ENCODE peak calls at places on chromosomes 7 and 10, in nine cellular contexts. D is stromal cell of bone marrow; I is stimulated activated CD4-positive, alpha-beta T cell treated with anti-CD3 and anti-CD28 coated beads, Interleukin-2, amount 100 ng/mL, for 24 hours; F is fibroblast of pulmonary artery; Z is activated CD8-positive, alpha-beta memory T cell treated with anti-CD3 and anti-CD28 coated beads, Interleukin-2, amount 10 ng/mL, durations not matched to agents 7 days and 5 days; T is RPMI8226; S is cardiac muscle cell; B is stimulated activated naive B cell treated with anti-CD40 and anti-IgM and Interleukin-4, amounts not matched to agents 10 μg/mL and 1 μg/mL and 100 μg/mL, for 72 hours; Q is KBM-7. Y is an unnamed sample.

GRCh38 chr7:12314199-12314598 is 89.5 kb downstream of the VWDE start:
- DNase-seq in D (no peak), I (no peak), F (no peak), Z (no peak), T (no peak), S (no peak), B (no peak), Q (no peak), Y (no peak)

GRCh38 chr10:13684252-13684791 is 97.6 kb downstream of the PRPF18 start:
- DNase-seq in D (peak; percentile 40), I (no peak), F (peak; percentile 90), Z (no peak), T (no peak), S (peak; percentile 87), B (no peak), Q (no peak), Y (no peak)

GRCh38 chr10:27771231-27771630 is 25.6 kb upstream of the MKX start:
- DNase-seq in D (no peak), I (peak; percentile 20), F (no peak), Z (peak; percentile 71), T (no peak), S (no peak), B (no peak), Q (no peak), Y (no peak)

GRCh38 chr7:152761116-152761748 is 1.7 kb downstream of the ACTR3B start:
- DNase-seq in D (no peak), I (no peak), F (no peak), Z (no peak), T (no peak), S (no peak), B (no peak), Q (no peak), Y (no peak)

GRCh38 chr7:87325576-87326370 is 19.7 kb upstream of the CROT start:
- DNase-seq in D (no peak), I (no peak), F (no peak), Z (no peak), T (no peak), S (no peak), B (no peak), Q (no peak), Y (no peak)

GRCh38 chr7:157890921-157891401 is 554.2 kb downstream of the DNAJB6 start:
- DNase-seq in D (no peak), I (no peak), F (no peak), Z (no peak), T (no peak), S (no peak), B (no peak), Q (no peak), Y (no peak)

GRCh38 chr7:146740039-146740438 is 623.4 kb downstream of the CNTNAP2 start:
- DNase-seq in D (no peak), I (no peak), F (no peak), Z (no peak), T (no peak), S (no peak), B (no peak), Q (no peak), Y (no peak)

GRCh38 chr7:54796150-54796549 is 37.1 kb upstream of the SEC61G start:
- DNase-seq in D (peak; percentile 47), I (no peak), F (peak; percentile 21), Z (no peak), T (no peak), S (peak; percentile 55), B (no peak), Q (no peak), Y (no peak)

GRCh38 chr10:5856701-5857004 is 33.0 kb downstream of the ANKRD16 start:
- DNase-seq in D (no peak), I (no peak), F (no peak), Z (no peak), T (no peak), S (no peak), B (no peak), Q (no peak), Y (no peak)

GRCh38 chr7:130996841-130997231 is 262.8 kb upstream of the KLF14 start:
- DNase-seq in D (no peak), I (no peak), F (peak; percentile 42), Z (no peak), T (no peak), S (peak; percentile 42), B (no peak), Q (no peak), Y (peak; percentile 81)

GRCh38 chr10:103966671-103967432 is at the start of gene SLK:
- DNase-seq in D (peak; percentile 76), I (peak; percentile 84), F (peak; percentile 85), Z (peak; percentile 86), T (peak; percentile 84), S (peak; percentile 89), B (peak; percentile 81), Q (peak; percentile 85), Y (peak; percentile 70)

GRCh38 chr7:44547536-44548221 is 6.5 kb upstream of the NPC1L1 start:
- DNase-seq in D (no peak), I (no peak), F (peak; percentile 8), Z (no peak), T (no peak), S (peak; percentile 23), B (no peak), Q (no peak), Y (no peak)

GRCh38 chr7:99366646-99367045 is 7.9 kb upstream of the ARPC1B start:
- DNase-seq in D (no peak), I (no peak), F (no peak), Z (no peak), T (no peak), S (no peak), B (no peak), Q (no peak), Y (no peak)

GRCh38 chr10:100928039-100928438 is 15.3 kb downstream of the SLF2 start:
- DNase-seq in D (no peak), I (no peak), F (no peak), Z (no peak), T (no peak), S (no peak), B (no peak), Q (no peak), Y (no peak)

GRCh38 chr7:24743471-24743870 is 13.8 kb downstream of the GSDME start:
- DNase-seq in D (no peak), I (no peak), F (no peak), Z (no peak), T (no peak), S (no peak), B (no peak), Q (no peak), Y (no peak)

GRCh38 chr10:110544958-110545537 is 22.4 kb upstream of the SMC3 start:
- DNase-seq in D (no peak), I (no peak), F (peak; percentile 45), Z (no peak), T (no peak), S (peak; percentile 76), B (no peak), Q (no peak), Y (no peak)

GRCh38 chr10:126422561-126422960 is 34.3 kb upstream of the ADAM12 start:
- DNase-seq in D (no peak), I (no peak), F (peak; percentile 16), Z (no peak), T (no peak), S (no peak), B (no peak), Q (no peak), Y (no peak)

GRCh38 chr7:2539031-2540028 is 16.0 kb downstream of the BRAT1 start:
- DNase-seq in D (no peak), I (no peak), F (no peak), Z (no peak), T (no peak), S (no peak), B (no peak), Q (no peak), Y (no peak)

GRCh38 chr10:86439544-86439943 is 72.9 kb upstream of the GRID1 start:
- DNase-seq in D (peak; percentile 56), I (no peak), F (peak; percentile 97), Z (no peak), T (no peak), S (peak; percentile 94), B (no peak), Q (peak; percentile 24), Y (no peak)

GRCh38 chr10:3773465-3774017 is 11.5 kb downstream of the KLF6 start:
- DNase-seq in D (no peak), I (no peak), F (peak; percentile 59), Z (no peak), T (no peak), S (no peak), B (no peak), Q (no peak), Y (no peak)